ENCODE peak calls at places on chromosomes 11 and 22, in seven cellular contexts. One of them, this sample, is unnamed.

GRCh38 chr11:64419818-64420485 is 61.0 kb downstream of the RPS6KA4 start:
- DNase-seq in ovary: no peak
- DNase-seq in sigmoid colon: no peak
- DNase-seq in psoas muscle: no peak
- DNase-seq in fibroblast of mammary gland: peak
- DNase-seq in fibroblast of lung: peak
- DNase-seq in stomach: no peak
- DNase-seq in this sample: no peak

GRCh38 chr22:18024956-18025720 is 777 bp upstream of the MICAL3 start:
- DNase-seq in ovary: no peak
- DNase-seq in sigmoid colon: no peak
- DNase-seq in psoas muscle: no peak
- DNase-seq in fibroblast of mammary gland: no peak
- DNase-seq in fibroblast of lung: no peak
- DNase-seq in stomach: no peak
- DNase-seq in this sample: no peak

GRCh38 chr11:134637091-134638015 is 225.3 kb upstream of the B3GAT1 start:
- DNase-seq in ovary: no peak
- DNase-seq in sigmoid colon: no peak
- DNase-seq in psoas muscle: no peak
- DNase-seq in fibroblast of mammary gland: no peak
- DNase-seq in fibroblast of lung: no peak
- DNase-seq in stomach: no peak
- DNase-seq in this sample: no peak

GRCh38 chr22:34917239-34917638 is 148.7 kb upstream of the ISX start:
- DNase-seq in ovary: no peak
- DNase-seq in sigmoid colon: no peak
- DNase-seq in psoas muscle: no peak
- DNase-seq in fibroblast of mammary gland: no peak
- DNase-seq in fibroblast of lung: no peak
- DNase-seq in stomach: no peak
- DNase-seq in this sample: no peak

GRCh38 chr22:16957781-16958180 is 50.2 kb downstream of the GAB4 start:
- DNase-seq in ovary: no peak
- DNase-seq in sigmoid colon: no peak
- DNase-seq in psoas muscle: no peak
- DNase-seq in fibroblast of mammary gland: no peak
- DNase-seq in fibroblast of lung: no peak
- DNase-seq in stomach: no peak
- DNase-seq in this sample: no peak

GRCh38 chr11:9600651-9601040 is 27.2 kb downstream of the WEE1 start:
- DNase-seq in ovary: no peak
- DNase-seq in sigmoid colon: no peak
- DNase-seq in psoas muscle: no peak
- DNase-seq in fibroblast of mammary gland: no peak
- DNase-seq in fibroblast of lung: no peak
- DNase-seq in stomach: no peak
- DNase-seq in this sample: no peak

GRCh38 chr11:112042961-112043304 is 17.7 kb downstream of the DLAT start:
- DNase-seq in ovary: no peak
- DNase-seq in sigmoid colon: no peak
- DNase-seq in psoas muscle: no peak
- DNase-seq in fibroblast of mammary gland: no peak
- DNase-seq in fibroblast of lung: no peak
- DNase-seq in stomach: no peak
- DNase-seq in this sample: no peak

GRCh38 chr11:107384136-107384535 is 73.5 kb downstream of the CWF19L2 start:
- DNase-seq in ovary: no peak
- DNase-seq in sigmoid colon: no peak
- DNase-seq in psoas muscle: no peak
- DNase-seq in fibroblast of mammary gland: no peak
- DNase-seq in fibroblast of lung: no peak
- DNase-seq in stomach: no peak
- DNase-seq in this sample: no peak

GRCh38 chr22:32793604-32794003 is 7.9 kb upstream of the TIMP3 start:
- DNase-seq in ovary: no peak
- DNase-seq in sigmoid colon: no peak
- DNase-seq in psoas muscle: no peak
- DNase-seq in fibroblast of mammary gland: no peak
- DNase-seq in fibroblast of lung: no peak
- DNase-seq in stomach: no peak
- DNase-seq in this sample: no peak

GRCh38 chr11:62208785-62209144 is 292 bp downstream of the SCGB2A1 start:
- DNase-seq in ovary: no peak
- DNase-seq in sigmoid colon: no peak
- DNase-seq in psoas muscle: no peak
- DNase-seq in fibroblast of mammary gland: no peak
- DNase-seq in fibroblast of lung: no peak
- DNase-seq in stomach: no peak
- DNase-seq in this sample: no peak

GRCh38 chr11:59756845-59757244 is 1.7 kb downstream of the STX3 start:
- DNase-seq in ovary: no peak
- DNase-seq in sigmoid colon: peak
- DNase-seq in psoas muscle: no peak
- DNase-seq in fibroblast of mammary gland: peak
- DNase-seq in fibroblast of lung: no peak
- DNase-seq in stomach: peak
- DNase-seq in this sample: peak

GRCh38 chr11:2202071-2202899 is 30.7 kb upstream of the TH start:
- DNase-seq in ovary: no peak
- DNase-seq in sigmoid colon: peak
- DNase-seq in psoas muscle: peak
- DNase-seq in fibroblast of mammary gland: no peak
- DNase-seq in fibroblast of lung: no peak
- DNase-seq in stomach: peak
- DNase-seq in this sample: peak

GRCh38 chr11:45884596-45885185 is 760 bp upstream of the MAPK8IP1 start:
- DNase-seq in ovary: no peak
- DNase-seq in sigmoid colon: no peak
- DNase-seq in psoas muscle: no peak
- DNase-seq in fibroblast of mammary gland: no peak
- DNase-seq in fibroblast of lung: no peak
- DNase-seq in stomach: no peak
- DNase-seq in this sample: no peak
- H3K4me3 ChIP-seq in ovary: no peak
- H3K4me3 ChIP-seq in sigmoid colon: no peak
- H3K4me3 ChIP-seq in psoas muscle: peak
- H3K4me3 ChIP-seq in fibroblast of mammary gland: no peak
- H3K4me3 ChIP-seq in fibroblast of lung: no peak
- H3K4me3 ChIP-seq in stomach: no peak
- H3K4me3 ChIP-seq in this sample: no peak

DNA sequence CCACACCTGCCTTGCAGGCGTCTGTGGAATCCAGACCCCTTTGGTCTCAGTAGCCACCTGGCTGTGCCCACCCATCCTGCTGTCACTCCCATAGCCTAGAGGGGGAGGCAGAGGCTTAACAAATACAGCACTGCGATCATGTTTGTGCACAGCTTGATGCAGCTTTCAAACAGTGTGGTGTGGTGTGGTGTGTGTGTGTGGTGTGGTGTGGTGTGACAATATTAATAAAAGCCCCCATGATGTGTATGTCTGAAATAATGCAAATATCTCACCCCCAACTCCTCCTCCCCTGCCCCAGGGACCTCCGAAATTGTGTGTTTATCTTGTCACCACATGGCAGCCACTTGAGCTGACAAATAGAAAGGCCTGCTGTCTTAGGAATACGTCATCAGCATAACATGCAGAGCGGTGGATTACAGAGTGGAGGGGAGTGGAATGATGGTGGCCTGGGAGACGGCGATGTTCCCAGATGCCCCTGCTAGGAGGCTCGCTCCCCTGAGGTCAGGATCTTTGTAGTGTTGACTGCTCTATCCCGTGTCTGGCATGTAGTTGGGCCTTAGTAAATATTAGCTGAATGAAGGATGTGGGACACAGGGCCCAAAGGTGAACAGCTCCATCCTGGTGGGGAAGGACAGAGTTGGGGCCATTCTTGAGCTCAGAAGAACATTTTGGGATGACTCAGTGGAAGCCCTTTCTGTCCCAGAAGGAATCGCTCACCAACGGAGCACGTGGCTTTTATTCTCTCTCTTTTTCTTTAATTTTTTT is 2.8 kb downstream of the PDXP start:
- DNase-seq in ovary: peak
- DNase-seq in sigmoid colon: no peak
- DNase-seq in psoas muscle: no peak
- DNase-seq in fibroblast of mammary gland: peak
- DNase-seq in fibroblast of lung: peak
- DNase-seq in stomach: no peak
- DNase-seq in this sample: peak
- TF ChIP-seq CTCF in ovary: peak
- TF ChIP-seq CTCF in sigmoid colon: peak
- TF ChIP-seq CTCF in psoas muscle: peak
- TF ChIP-seq CTCF in fibroblast of mammary gland: peak
- TF ChIP-seq CTCF in fibroblast of lung: peak
- TF ChIP-seq CTCF in stomach: peak
- TF ChIP-seq CTCF in this sample: no peak

DNA sequence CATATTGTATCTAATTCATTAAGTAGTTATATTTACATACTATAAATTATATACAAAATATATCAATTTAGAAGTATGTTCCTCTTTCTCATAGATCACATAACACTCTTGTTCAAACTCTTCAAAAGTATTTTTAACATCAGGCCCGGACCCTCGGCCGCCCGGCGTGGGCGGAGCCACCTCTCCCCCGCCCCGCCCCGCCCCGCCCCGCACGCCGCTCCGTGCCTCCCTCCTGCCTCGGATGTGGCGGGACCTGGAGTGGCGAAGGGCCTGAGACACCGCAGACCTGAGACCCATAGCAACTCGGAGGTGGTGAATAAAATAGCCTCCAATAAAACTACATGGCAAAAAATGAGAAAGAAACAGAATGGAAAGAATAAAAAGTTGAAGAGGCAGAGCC is 105.9 kb upstream of the BDNF start:
- DNase-seq in ovary: no peak
- DNase-seq in sigmoid colon: no peak
- DNase-seq in psoas muscle: no peak
- DNase-seq in fibroblast of mammary gland: no peak
- DNase-seq in fibroblast of lung: no peak
- DNase-seq in stomach: no peak
- DNase-seq in this sample: no peak
- H3K4me3 ChIP-seq in ovary: no peak
- H3K4me3 ChIP-seq in sigmoid colon: no peak
- H3K4me3 ChIP-seq in psoas muscle: no peak
- H3K4me3 ChIP-seq in fibroblast of mammary gland: no peak
- H3K4me3 ChIP-seq in fibroblast of lung: no peak
- H3K4me3 ChIP-seq in stomach: no peak
- H3K4me3 ChIP-seq in this sample: no peak

DNA sequence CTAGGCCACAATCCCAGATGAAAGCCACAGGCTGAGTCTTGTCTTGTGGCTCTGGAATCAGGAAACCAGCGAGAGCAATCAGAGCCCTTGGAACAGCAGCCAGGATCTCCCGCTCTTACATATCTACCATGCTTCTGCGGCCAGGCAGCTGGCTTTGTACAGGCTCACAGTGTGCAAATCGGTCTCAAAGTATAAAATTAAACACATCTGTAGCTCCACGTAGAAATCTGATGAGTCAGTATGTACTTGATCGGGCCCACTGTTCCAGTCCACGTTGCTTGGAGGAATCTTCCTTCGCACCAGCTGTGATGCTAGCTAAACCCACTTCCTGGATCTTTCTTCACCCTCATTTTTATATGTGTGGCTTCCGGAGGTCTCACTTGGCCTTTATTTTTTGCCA is 92.2 kb downstream of the SPON1 start:
- DNase-seq in ovary: no peak
- DNase-seq in sigmoid colon: no peak
- DNase-seq in psoas muscle: peak
- DNase-seq in fibroblast of mammary gland: peak
- DNase-seq in fibroblast of lung: peak
- DNase-seq in stomach: no peak
- DNase-seq in this sample: peak
- TF ChIP-seq CTCF in ovary: no peak
- TF ChIP-seq CTCF in sigmoid colon: no peak
- TF ChIP-seq CTCF in psoas muscle: no peak
- TF ChIP-seq CTCF in fibroblast of mammary gland: no peak
- TF ChIP-seq CTCF in fibroblast of lung: no peak
- TF ChIP-seq CTCF in stomach: no peak
- TF ChIP-seq CTCF in this sample: no peak

GRCh38 chr11:86179646-86180064 is 64.9 kb upstream of the EED start:
- DNase-seq in ovary: no peak
- DNase-seq in sigmoid colon: no peak
- DNase-seq in psoas muscle: no peak
- DNase-seq in fibroblast of mammary gland: no peak
- DNase-seq in fibroblast of lung: no peak
- DNase-seq in stomach: no peak
- DNase-seq in this sample: no peak

GRCh38 chr11:86182976-86183584 is 61.5 kb upstream of the EED start:
- DNase-seq in ovary: no peak
- DNase-seq in sigmoid colon: no peak
- DNase-seq in psoas muscle: no peak
- DNase-seq in fibroblast of mammary gland: no peak
- DNase-seq in fibroblast of lung: no peak
- DNase-seq in stomach: peak
- DNase-seq in this sample: peak

GRCh38 chr11:86180860-86181259 is 63.7 kb upstream of the EED start:
- DNase-seq in ovary: no peak
- DNase-seq in sigmoid colon: no peak
- DNase-seq in psoas muscle: no peak
- DNase-seq in fibroblast of mammary gland: no peak
- DNase-seq in fibroblast of lung: no peak
- DNase-seq in stomach: no peak
- DNase-seq in this sample: no peak

GRCh38 chr11:86181379-86181778 is 63.2 kb upstream of the EED start:
- DNase-seq in ovary: no peak
- DNase-seq in sigmoid colon: no peak
- DNase-seq in psoas muscle: no peak
- DNase-seq in fibroblast of mammary gland: no peak
- DNase-seq in fibroblast of lung: no peak
- DNase-seq in stomach: no peak
- DNase-seq in this sample: no peak

DNA sequence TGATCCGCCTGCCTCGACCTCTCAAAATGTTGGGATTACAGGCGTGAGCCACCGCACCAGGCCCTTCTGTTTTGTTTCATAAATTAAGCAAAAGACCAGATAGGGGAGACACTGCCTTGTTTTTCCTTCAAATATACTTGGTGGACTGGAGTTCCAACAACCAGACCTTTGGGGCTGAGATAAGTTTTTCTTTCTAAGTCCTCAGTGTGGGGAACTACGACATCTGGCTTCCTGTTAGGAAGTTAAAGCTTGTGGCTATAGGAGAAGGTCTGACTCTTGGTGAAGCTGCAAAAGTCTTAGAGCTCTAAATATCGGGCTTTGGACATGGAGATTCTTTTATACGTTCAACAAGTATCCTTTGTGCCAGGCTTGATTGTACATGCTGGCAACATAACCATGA is 64.1 kb upstream of the EED start:
- DNase-seq in ovary: no peak
- DNase-seq in sigmoid colon: no peak
- DNase-seq in psoas muscle: no peak
- DNase-seq in fibroblast of mammary gland: no peak
- DNase-seq in fibroblast of lung: no peak
- DNase-seq in stomach: no peak
- DNase-seq in this sample: no peak
- H3K4me3 ChIP-seq in ovary: no peak
- H3K4me3 ChIP-seq in sigmoid colon: no peak
- H3K4me3 ChIP-seq in psoas muscle: no peak
- H3K4me3 ChIP-seq in fibroblast of mammary gland: no peak
- H3K4me3 ChIP-seq in fibroblast of lung: no peak
- H3K4me3 ChIP-seq in stomach: no peak
- H3K4me3 ChIP-seq in this sample: no peak